ENCODE peak calls at places on chromosomes 12 and 14, in four cellular contexts. U, N, V and Q are unnamed samples.
A peak's percentile ranks its signal among the peaks of the same experiment; 100 is the strongest.

GRCh38 chr12:31876568-31877424 is 82.4 kb upstream of the RESF1 start:
- DNase-seq in U (no peak), N (no peak), V (no peak), Q (no peak)

GRCh38 chr12:91763654-91764439 is 381.8 kb downstream of the BTG1 start:
- DNase-seq in V (no peak), N (no peak), U (no peak), Q (no peak)

GRCh38 chr12:67650528-67651379 is 2.2 kb downstream of the DYRK2 start:
- DNase-seq in N (no peak), U (no peak), V (no peak), Q (no peak)

GRCh38 chr12:15720299-15720698 is 68.9 kb downstream of the EPS8 start:
- DNase-seq in V (no peak), U (no peak), N (no peak), Q (no peak)

GRCh38 chr12:56955631-56956256 is 1.7 kb downstream of the RDH16 start:
- DNase-seq in V (no peak), U (no peak), N (no peak), Q (no peak)

GRCh38 chr14:36241183-36241582 is 64.7 kb upstream of the PTCSC3 start:
- DNase-seq in N (no peak), V (no peak), U (no peak), Q (no peak)

GRCh38 chr12:96192926-96193573 is 1.1 kb upstream of the ELK3 start:
- DNase-seq in V (no peak), N (no peak), U (no peak), Q (no peak)

GRCh38 chr12:18430425-18431048 is 169.2 kb downstream of the PIK3C2G start:
- DNase-seq in U (peak; percentile 63), N (peak; percentile 60), V (peak; percentile 23), Q (peak; percentile 30)

GRCh38 chr14:103427485-103428443 is 42.5 kb downstream of the MARK3 start:
- DNase-seq in V (peak; percentile 31), U (no peak), N (peak; percentile 19), Q (no peak)

GRCh38 chr12:106170285-106170684 is 31.5 kb upstream of the NUAK1 start:
- DNase-seq in V (no peak), N (no peak), U (no peak), Q (no peak)

GRCh38 chr14:33737446-33737845 is 213.4 kb downstream of the EGLN3 start:
- DNase-seq in V (no peak), U (no peak), N (no peak), Q (no peak)

GRCh38 chr12:52249041-52249461 is 16.0 kb downstream of the KRT7 start:
- DNase-seq in N (no peak), U (no peak), V (no peak), Q (no peak)

GRCh38 chr14:91367173-91368171 is 50.1 kb downstream of the CCDC88C start:
- DNase-seq in N (no peak), U (no peak), V (no peak), Q (no peak)

GRCh38 chr12:51823875-51824565 is 24.5 kb downstream of the FIGNL2 start:
- DNase-seq in N (no peak), V (no peak), U (no peak), Q (peak; percentile 66)

GRCh38 chr12:114703060-114703493 is 19.1 kb upstream of the TBX3 start:
- DNase-seq in V (no peak), U (no peak), N (no peak), Q (no peak)

GRCh38 chr12:69515394-69515793 is 45.2 kb downstream of the FRS2 start:
- DNase-seq in U (no peak), N (no peak), V (no peak), Q (no peak)

GRCh38 chr12:104263026-104263425 is 40.5 kb upstream of the EID3 start:
- DNase-seq in U (no peak), N (no peak), V (no peak), Q (no peak)

GRCh38 chr14:22925513-22925912 is 3.7 kb downstream of the PRMT5 start:
- DNase-seq in U (no peak), N (no peak), V (no peak), Q (no peak)

GRCh38 chr14:103118019-103118662 is 5.1 kb upstream of the TNFAIP2 start:
- DNase-seq in V (no peak), U (no peak), N (no peak), Q (no peak)

GRCh38 chr12:71840226-71840847 is 778 bp downstream of the TBC1D15 start:
- DNase-seq in V (peak; percentile 56), N (no peak), U (no peak), Q (peak; percentile 12)

GRCh38 chr12:125766091-125766490 is 700.9 kb downstream of the AACS start:
- DNase-seq in U (no peak), N (no peak), V (no peak), Q (no peak)

GRCh38 chr12:111578276-111578970 is 20.7 kb downstream of the ATXN2 start:
- DNase-seq in V (no peak), U (no peak), N (no peak), Q (no peak)

GRCh38 chr12:76346798-76347420 is 1.3 kb downstream of the BBS10 start:
- DNase-seq in N (no peak), U (no peak), V (no peak), Q (peak; percentile 29)

GRCh38 chr14:69606816-69607215 is 4.6 kb upstream of the SUSD6 start:
- DNase-seq in N (no peak), V (no peak), U (no peak), Q (no peak)

GRCh38 chr12:93146278-93146939 is 217.3 kb upstream of the EEA1 start:
- DNase-seq in U (no peak), N (no peak), V (no peak), Q (no peak)

GRCh38 chr12:52004042-52004648 is 2.6 kb upstream of the TAMALIN start:
- DNase-seq in N (peak; percentile 74), V (peak; percentile 62), U (peak; percentile 81), Q (peak; percentile 67)

GRCh38 chr12:123433615-123434014 is 2.9 kb downstream of the RILPL2 start:
- DNase-seq in V (no peak), U (no peak), N (no peak), Q (no peak)

GRCh38 chr12:94677778-94678177 is 27.4 kb upstream of the TMCC3 start:
- DNase-seq in V (no peak), U (no peak), N (no peak), Q (no peak)

GRCh38 chr12:114013601-114014345 is 47.6 kb upstream of the RBM19 start:
- DNase-seq in U (peak; percentile 61), N (peak; percentile 52), V (peak; percentile 38), Q (peak; percentile 32)

GRCh38 chr14:72732022-72732780 is 161.7 kb downstream of the DPF3 start:
- DNase-seq in V (no peak), U (no peak), N (no peak), Q (no peak)

GRCh38 chr12:55700255-55701018 is 7.3 kb downstream of the ITGA7 start:
- DNase-seq in N (no peak), V (no peak), U (no peak), Q (peak; percentile 53)

GRCh38 chr12:24557738-24558137 is 391.2 kb downstream of the BCAT1 start:
- DNase-seq in N (no peak), V (no peak), U (no peak), Q (no peak)

GRCh38 chr12:22527999-22528398 is 16.3 kb downstream of the C2CD5 start:
- DNase-seq in U (no peak), N (no peak), V (no peak), Q (no peak)

GRCh38 chr12:106144847-106145246 is 6.1 kb upstream of the NUAK1 start:
- DNase-seq in U (no peak), N (no peak), V (no peak), Q (no peak)

GRCh38 chr14:26598672-26599131 is 869 bp upstream of the NOVA1 start:
- DNase-seq in U (no peak), V (no peak), N (no peak), Q (peak; percentile 4)

GRCh38 chr12:120432772-120433525 is 5.0 kb upstream of the COX6A1 start:
- DNase-seq in N (no peak), U (no peak), V (no peak), Q (no peak)

GRCh38 chr14:64060648-64061096 is 207.9 kb downstream of the SYNE2 start:
- DNase-seq in V (peak; percentile 5), U (peak; percentile 82), N (peak; percentile 79), Q (no peak)

GRCh38 chr12:120598674-120599463 is 17.7 kb upstream of the POP5 start:
- DNase-seq in U (no peak), V (no peak), N (no peak), Q (no peak)

GRCh38 chr12:100375023-100375737 is 18.3 kb downstream of the SLC17A8 start:
- DNase-seq in V (no peak), N (no peak), U (no peak), Q (no peak)
- TF ChIP-seq TEAD4 in V (no peak), N (no peak), U (no peak), Q (no peak)

GRCh38 chr12:108634225-108634795 is 616 bp upstream of the SELPLG start:
- DNase-seq in N (no peak), U (no peak), V (peak; percentile 66), Q (no peak)

GRCh38 chr12:108635997-108636808 is 2.5 kb upstream of the SELPLG start:
- DNase-seq in N (no peak), U (no peak), V (no peak), Q (no peak)

GRCh38 chr12:108635201-108635996 is 1.7 kb upstream of the SELPLG start:
- DNase-seq in U (no peak), V (no peak), N (no peak), Q (no peak)

GRCh38 chr12:108633081-108633533 is 587 bp downstream of the SELPLG start:
- DNase-seq in V (no peak), N (no peak), U (no peak), Q (no peak)

GRCh38 chr12:108633534-108634224 is at the start of gene SELPLG:
- DNase-seq in V (peak; percentile 50), U (no peak), N (no peak), Q (no peak)
- TF ChIP-seq TEAD4 in V (no peak), U (no peak), N (no peak), Q (no peak)

GRCh38 chr14:100893228-100893601 is 10.3 kb downstream of the RTL1 start:
- DNase-seq in V (no peak), U (no peak), N (no peak), Q (no peak)

GRCh38 chr14:100892496-100893227 is 10.9 kb downstream of the RTL1 start:
- DNase-seq in U (no peak), V (no peak), N (peak; percentile 2), Q (no peak)

GRCh38 chr14:100891051-100891450 is 12.5 kb downstream of the RTL1 start:
- DNase-seq in N (no peak), V (no peak), U (no peak), Q (no peak)

GRCh38 chr14:100890451-100890850 is 13.1 kb downstream of the RTL1 start:
- DNase-seq in V (no peak), U (no peak), N (no peak), Q (no peak)

GRCh38 chr14:100891501-100892445 is 11.7 kb downstream of the RTL1 start:
- DNase-seq in N (peak; percentile 3), V (no peak), U (no peak), Q (no peak)
- TF ChIP-seq TEAD4 in N (no peak), V (no peak), U (no peak), Q (no peak)

GRCh38 chr12:27333311-27334009 is 824 bp downstream of the BMAL2 start:
- DNase-seq in U (peak; percentile 72), N (peak; percentile 53), V (no peak), Q (peak; percentile 76)
- TF ChIP-seq TEAD4 in U (no peak), N (no peak), V (no peak), Q (no peak)